ENCODE peak calls at places on chromosomes 16 and 17, in nine cellular contexts. J is GM12865; Q is stomach; N is CD4-positive, alpha-beta T cell; R is T-helper 2 cell; S is WTC11; C is thoracic aorta; H is SK-MEL-5; G is mesothelial cell of epicardium. X is an unnamed sample.

GRCh38 chr16:58009856-58010416 is 8.7 kb downstream of the USB1 start:
- DNase-seq in R (no peak), N (no peak), C (no peak), J (no peak), G (no peak), S (no peak), H (no peak), Q (no peak), X (no peak)

GRCh38 chr16:85123891-85124635 is 11.8 kb upstream of the CIBAR2 start:
- DNase-seq in Q (no peak), G (no peak), J (no peak), S (peak), H (no peak), R (no peak), N (no peak), C (peak), X (peak)

GRCh38 chr16:74275031-74275636 is 21.5 kb upstream of the PSMD7 start:
- DNase-seq in G (no peak), C (no peak), N (no peak), Q (no peak), R (no peak), J (peak), H (peak), S (no peak), X (no peak)

GRCh38 chr17:75625813-75626486 is 7.3 kb upstream of the SMIM5 start:
- DNase-seq in H (peak), J (peak), R (no peak), S (peak), N (no peak), C (no peak), Q (no peak), G (no peak), X (no peak)

GRCh38 chr17:69696645-69697044 is 282.1 kb downstream of the MAP2K6 start:
- DNase-seq in J (no peak), Q (no peak), C (no peak), S (no peak), R (no peak), N (no peak), H (no peak), G (no peak), X (no peak)

GRCh38 chr16:58661199-58661830 is 23.3 kb downstream of the SLC38A7 start:
- DNase-seq in S (peak), G (no peak), R (no peak), H (peak), C (peak), J (peak), Q (peak), N (no peak), X (no peak)

GRCh38 chr17:55157165-55157564 is 107.6 kb upstream of the HLF start:
- DNase-seq in G (no peak), S (no peak), R (no peak), Q (no peak), C (no peak), H (no peak), N (no peak), J (no peak), X (no peak)

GRCh38 chr17:279356-279755 is 73.3 kb downstream of the RPH3AL start:
- DNase-seq in C (no peak), R (no peak), G (no peak), J (no peak), N (no peak), H (no peak), S (no peak), Q (no peak), X (no peak)

GRCh38 chr17:4175921-4176802 is 33.2 kb downstream of the CYB5D2 start:
- DNase-seq in S (no peak), N (peak), G (no peak), J (peak), Q (no peak), H (no peak), C (no peak), R (no peak), X (no peak)